ENCODE peak calls at places on chromosomes 13 and 19, in five cellular contexts. K, H, R, C and G are unnamed samples.

GRCh38 chr13:41040584-41041334 is 20.6 kb upstream of the WBP4 start:
- DNase-seq in K (no peak), H (no peak), R (no peak), C (no peak), G (no peak)

GRCh38 chr13:22744688-22745452 is 435.9 kb upstream of the SGCG start:
- DNase-seq in K (no peak), H (no peak), R (no peak), C (no peak), G (no peak)

GRCh38 chr19:2428756-2429711 is 1.6 kb upstream of the TIMM13 start:
- DNase-seq in K (no peak), H (no peak), R (no peak), C (no peak), G (no peak)

GRCh38 chr19:34925278-34925855 is 1.3 kb upstream of the ZNF30 start:
- DNase-seq in K (no peak), H (no peak), R (no peak), C (no peak), G (no peak)

GRCh38 chr19:5718032-5718578 is 1.8 kb downstream of the LONP1 start:
- DNase-seq in K (peak; percentile 76), H (no peak), R (no peak), C (no peak), G (no peak)

GRCh38 chr13:110445183-110445582 is 116.3 kb downstream of the RAB20 start:
- DNase-seq in K (no peak), H (no peak), R (no peak), C (no peak), G (no peak)

GRCh38 chr19:4390017-4390861 is 10.1 kb downstream of the SH3GL1 start:
- DNase-seq in K (no peak), H (peak; percentile 78), R (no peak), C (no peak), G (no peak)

GRCh38 chr13:30725331-30726085 is 9.8 kb upstream of the ALOX5AP start:
- DNase-seq in K (no peak), H (peak; percentile 28), R (peak; percentile 65), C (no peak), G (no peak)

GRCh38 chr13:110546933-110547332 is 14.6 kb downstream of the RAB20 start:
- DNase-seq in K (peak; percentile 92), H (peak; percentile 96), R (peak; percentile 87), C (no peak), G (no peak)

GRCh38 chr13:113934576-113934975 is 39.3 kb downstream of the C13orf46 start:
- DNase-seq in K (peak; percentile 62), H (no peak), R (no peak), C (no peak), G (no peak)

GRCh38 chr19:37933965-37934364 is 27.0 kb downstream of the SIPA1L3 start:
- DNase-seq in K (no peak), H (peak; percentile 83), R (peak; percentile 21), C (no peak), G (no peak)

GRCh38 chr13:21546372-21546771 is 57.6 kb downstream of the MICU2 start:
- DNase-seq in K (no peak), H (peak; percentile 19), R (peak; percentile 8), C (no peak), G (no peak)

GRCh38 chr19:49952906-49953305 is 8.1 kb downstream of the SIGLEC11 start:
- DNase-seq in K (peak; percentile 70), H (no peak), R (no peak), C (no peak), G (no peak)

GRCh38 chr13:28047784-28048388 is 52.5 kb downstream of the FLT3 start:
- DNase-seq in K (no peak), H (no peak), R (no peak), C (peak; percentile 72), G (no peak)

GRCh38 chr19:33296473-33297060 is 5.8 kb downstream of the CEBPA start:
- DNase-seq in K (peak; percentile 79), H (no peak), R (no peak), C (no peak), G (no peak)

GRCh38 chr13:33441015-33441414 is 155.5 kb upstream of the STARD13 start:
- DNase-seq in K (no peak), H (peak; percentile 38), R (no peak), C (peak; percentile 5), G (no peak)

GRCh38 chr13:21741396-21741795 is 70.5 kb downstream of the FGF9 start:
- DNase-seq in K (no peak), H (no peak), R (no peak), C (no peak), G (no peak)

GRCh38 chr19:1657632-1658445 is 5.4 kb upstream of the TCF3 start:
- DNase-seq in K (no peak), H (no peak), R (no peak), C (no peak), G (no peak)

GRCh38 chr13:26678796-26679195 is 81.8 kb downstream of the GPR12 start:
- DNase-seq in K (no peak), H (no peak), R (no peak), C (no peak), G (no peak)

GRCh38 chr19:35959040-35959967 is 23.1 kb downstream of the LRFN3 start:
- DNase-seq in K (peak; percentile 82), H (peak; percentile 8), R (no peak), C (peak; percentile 72), G (peak; percentile 79)